ENCODE peak calls at places on chromosomes 5 and 9, in four cellular contexts. U is CD8-positive, alpha-beta T cell; V is brain microvascular endothelial cell; D is epithelial cell of esophagus. T is an unnamed sample.

GRCh38 chr5:145586664-145587307 is 248.4 kb downstream of the PRELID2 start:
- DNase-seq in U (no peak), V (no peak), D (no peak), T (no peak)

GRCh38 chr5:20486826-20487225 is 498.8 kb upstream of the CDH18 start:
- DNase-seq in U (no peak), V (no peak), D (no peak), T (no peak)

GRCh38 chr5:110268283-110268682 is 458.2 kb downstream of the TMEM232 start:
- DNase-seq in U (no peak), V (no peak), D (no peak), T (no peak)

GRCh38 chr5:137847699-137848098 is 20.0 kb upstream of the MYOT start:
- DNase-seq in U (no peak), V (no peak), D (no peak), T (no peak)

GRCh38 chr9:127102176-127102575 is 20.3 kb downstream of the ANGPTL2 start:
- DNase-seq in U (no peak), V (no peak), D (no peak), T (no peak)

GRCh38 chr9:36855443-36856315 is 178.4 kb downstream of the PAX5 start:
- DNase-seq in U (peak), V (no peak), D (peak), T (no peak)

GRCh38 chr9:131324736-131325679 is 35.5 kb downstream of the PLPP7 start:
- DNase-seq in U (no peak), V (no peak), D (no peak), T (no peak)

GRCh38 chr5:111124793-111125192 is 32.6 kb downstream of the WDR36 start:
- DNase-seq in U (no peak), V (no peak), D (peak), T (no peak)

GRCh38 chr9:96331236-96331947 is 29.4 kb upstream of the HSD17B3 start:
- DNase-seq in U (no peak), V (no peak), D (peak), T (no peak)

GRCh38 chr5:76527685-76528161 is 95.5 kb downstream of the F2RL2 start:
- DNase-seq in U (no peak), V (peak), D (peak), T (no peak)

GRCh38 chr5:33129309-33129708 is 311.5 kb upstream of the TARS1 start:
- DNase-seq in U (no peak), V (no peak), D (no peak), T (no peak)

GRCh38 chr9:16813838-16814237 is 56.6 kb downstream of the BNC2 start:
- DNase-seq in U (no peak), V (no peak), D (no peak), T (no peak)

GRCh38 chr9:125509476-125509875 is 197.5 kb downstream of the MAPKAP1 start:
- DNase-seq in U (no peak), V (peak), D (no peak), T (no peak)

GRCh38 chr5:108125771-108126511 is 256.0 kb downstream of the FBXL17 start:
- DNase-seq in U (no peak), V (no peak), D (no peak), T (no peak)

GRCh38 chr9:109518621-109519335 is 20.7 kb upstream of the PTPN3 start:
- DNase-seq in U (no peak), V (no peak), D (no peak), T (no peak)

GRCh38 chr5:135138116-135138850 is 104.3 kb upstream of the PITX1 start:
- DNase-seq in U (no peak), V (no peak), D (peak), T (no peak)

GRCh38 chr5:149405550-149406202 is 26.6 kb upstream of the IL17B start:
- DNase-seq in U (no peak), V (no peak), D (no peak), T (no peak)

GRCh38 chr5:89733772-89734171 is 675.8 kb downstream of the CETN3 start:
- DNase-seq in U (no peak), V (no peak), D (no peak), T (no peak)

DNA sequence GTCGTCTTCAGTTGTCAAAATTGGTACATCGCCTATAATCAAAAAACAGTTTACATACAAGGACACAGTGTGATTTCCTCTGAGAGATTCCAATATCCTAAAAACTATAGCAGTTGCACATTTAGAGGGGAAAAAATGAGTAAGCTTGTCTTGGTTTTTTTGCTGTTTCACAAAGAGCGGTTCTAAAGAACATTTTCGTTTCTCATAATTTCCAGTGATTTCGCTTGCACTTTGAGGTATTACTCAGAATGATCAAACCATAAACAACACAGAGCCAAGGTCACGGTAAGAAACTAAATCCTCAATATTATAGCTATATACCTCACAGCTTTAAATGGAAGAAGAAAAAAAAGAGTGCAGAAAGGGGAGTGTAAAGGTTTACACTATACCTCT is 861 bp downstream of the MTX3 start:
- DNase-seq in U (no peak), V (no peak), D (no peak), T (no peak)
- H3K4me3 ChIP-seq in U (peak), V (peak), D (peak), T (peak)

GRCh38 chr9:6106576-6107339 is 91.3 kb upstream of the RANBP6 start:
- DNase-seq in U (no peak), V (peak), D (peak), T (no peak)
- H3K4me3 ChIP-seq in U (no peak), V (no peak), D (no peak), T (no peak)

DNA sequence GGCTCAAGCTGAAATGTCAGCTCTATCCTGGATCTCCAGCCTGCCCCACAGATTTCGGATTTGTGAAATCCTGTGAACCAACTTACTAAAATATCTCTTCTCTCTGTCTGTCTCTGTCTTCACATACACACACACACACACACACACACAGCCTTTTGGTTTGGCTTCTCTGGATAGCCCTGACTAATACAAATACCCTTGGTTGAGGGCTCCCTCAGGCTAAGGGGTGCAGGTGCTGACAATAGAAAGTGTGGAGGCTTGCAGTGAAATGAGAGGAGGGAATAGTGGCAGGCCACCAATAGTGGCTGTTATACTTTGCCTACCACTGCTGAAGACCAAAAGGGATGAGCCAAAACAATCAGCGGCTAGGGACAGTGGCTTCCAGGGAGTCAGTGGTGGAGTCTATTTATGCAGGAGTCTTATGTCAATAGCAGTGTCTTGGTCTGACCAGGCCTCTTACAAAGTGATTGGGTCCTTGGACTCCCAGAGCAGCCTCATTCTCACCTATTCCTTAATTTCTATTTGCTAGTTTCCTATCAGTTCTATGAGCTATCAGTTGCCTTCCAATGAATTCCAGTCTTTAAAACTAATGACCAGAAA is 93.2 kb upstream of the GAS1 start:
- DNase-seq in U (no peak), V (no peak), D (no peak), T (no peak)
- H3K4me3 ChIP-seq in U (no peak), V (no peak), D (no peak), T (no peak)

GRCh38 chr5:80002677-80003076 is 11.6 kb upstream of the MTX3 start:
- DNase-seq in U (no peak), V (no peak), D (no peak), T (no peak)
- H3K4me3 ChIP-seq in U (no peak), V (no peak), D (no peak), T (no peak)

DNA sequence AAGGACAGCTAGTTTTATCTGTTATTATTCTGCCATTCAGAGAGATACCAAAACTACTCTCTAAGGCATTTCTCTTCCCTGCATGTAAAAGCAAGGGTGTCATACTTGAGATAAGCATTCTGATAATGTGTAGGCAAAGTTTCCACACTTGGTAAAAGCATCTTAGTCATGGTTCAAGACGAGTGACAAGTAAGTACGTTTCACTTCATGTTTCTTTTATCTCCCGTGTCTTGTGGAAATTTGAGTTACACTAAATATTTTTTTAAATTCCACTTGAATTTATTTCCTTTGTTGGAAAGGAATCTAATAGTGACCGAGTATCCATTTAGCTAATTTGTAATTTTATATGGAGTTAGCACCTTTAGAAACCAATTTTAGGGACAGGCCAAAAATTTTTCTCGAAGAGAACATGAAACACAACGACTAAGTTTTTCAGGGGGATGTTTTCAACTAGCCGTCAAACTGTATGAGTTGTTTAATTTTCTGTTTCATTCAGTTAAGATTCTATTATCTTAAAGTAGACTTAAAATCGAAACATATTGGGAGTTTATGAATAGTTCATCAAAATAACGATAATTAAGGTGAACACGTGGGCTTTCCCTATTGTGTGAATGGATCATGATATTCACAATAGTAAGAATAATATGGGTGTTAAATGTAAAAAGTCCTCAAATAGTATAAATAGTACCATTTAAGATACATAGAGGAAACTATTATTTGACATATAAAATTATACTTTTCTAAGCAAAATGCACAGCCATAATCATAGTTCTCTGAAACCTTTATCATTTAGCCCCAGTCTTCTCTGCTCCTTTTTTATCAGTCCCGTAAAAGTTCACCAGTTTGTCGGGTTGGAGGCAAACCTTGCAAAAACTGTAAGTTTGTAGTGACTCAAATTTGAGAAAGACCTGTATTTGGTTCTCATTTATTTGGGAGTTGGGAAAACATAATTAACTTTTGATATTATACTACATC is 1.6 kb downstream of the RFESD start:
- DNase-seq in U (no peak), V (no peak), D (peak), T (no peak)
- H3K4me3 ChIP-seq in U (no peak), V (no peak), D (no peak), T (no peak)

DNA sequence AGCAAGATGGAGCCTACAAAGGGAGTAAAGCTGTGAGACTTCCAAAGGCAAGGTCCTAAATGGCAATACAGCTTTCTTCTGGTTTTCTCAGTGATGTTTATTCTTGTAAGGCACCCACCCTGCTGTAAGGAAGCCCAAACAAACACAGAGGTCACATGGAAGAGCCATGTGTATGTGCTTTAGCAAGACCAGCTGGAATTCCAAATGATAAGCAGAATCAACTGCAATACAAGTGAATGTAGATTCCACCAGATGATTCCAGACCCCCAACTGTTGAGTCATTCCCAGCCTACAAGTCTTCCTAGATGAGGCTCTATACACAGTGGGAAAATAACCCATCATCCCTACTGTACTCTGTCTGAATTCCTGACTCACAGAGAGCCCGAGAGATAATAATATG is 122.8 kb downstream of the DEPDC1B start:
- DNase-seq in U (no peak), V (peak), D (no peak), T (no peak)
- H3K4me3 ChIP-seq in U (no peak), V (no peak), D (no peak), T (no peak)

DNA sequence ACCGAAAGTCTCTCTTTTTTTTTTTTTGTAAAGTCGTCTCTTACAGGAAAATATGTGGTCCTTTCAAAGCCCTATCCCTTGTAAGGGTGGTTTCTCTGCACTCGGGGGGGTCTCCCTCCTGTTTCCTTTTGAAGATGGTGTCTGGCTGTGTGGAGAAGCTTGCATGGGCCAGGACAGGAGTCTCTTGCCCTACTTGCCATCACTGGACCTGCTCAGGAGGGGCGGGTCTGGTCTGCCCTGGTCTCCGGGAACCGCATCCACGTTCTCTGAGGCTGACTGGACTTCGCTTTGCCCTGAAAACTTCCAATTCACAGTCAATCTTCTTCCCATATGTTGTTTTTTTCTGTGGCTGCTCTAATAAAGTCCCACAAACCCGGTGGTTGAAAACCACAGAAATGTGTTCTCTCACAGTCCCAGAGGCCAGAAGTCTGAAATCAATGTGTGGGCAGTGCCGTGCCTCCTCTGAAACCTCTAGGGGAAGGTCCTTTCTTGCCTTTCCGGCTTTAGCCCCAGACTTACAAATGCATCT is 92.9 kb upstream of the IER5L start:
- DNase-seq in U (no peak), V (peak), D (no peak), T (peak)
- H3K4me3 ChIP-seq in U (peak), V (no peak), D (no peak), T (no peak)

T was measured in skeletal muscle cell.